ENCODE peak calls at places on chromosomes 1 and 21, in nine cellular contexts. X, I, R, A, N, H, L, J and C are unnamed samples.

GRCh38 chr1:230858918-230859819 is 9.2 kb downstream of the C1orf198 start:
- DNase-seq in X (no peak), I (peak), R (no peak), A (no peak), N (no peak), H (no peak), L (peak), J (peak), C (peak)

GRCh38 chr1:207972350-207972749 is 61.4 kb upstream of the CD34 start:
- DNase-seq in X (no peak), I (no peak), R (no peak), A (no peak), N (no peak), H (no peak), L (no peak), J (no peak), C (no peak)

GRCh38 chr1:228238007-228238406 is 30.2 kb downstream of the OBSCN start:
- DNase-seq in X (no peak), I (no peak), R (no peak), A (no peak), N (no peak), H (no peak), L (no peak), J (no peak), C (no peak)

GRCh38 chr1:35269190-35269988 is 880 bp downstream of the ZMYM4 start:
- DNase-seq in X (no peak), I (peak), R (no peak), A (no peak), N (peak), H (no peak), L (no peak), J (no peak), C (no peak)

GRCh38 chr1:162878000-162878596 is 17.1 kb upstream of the CCDC190 start:
- DNase-seq in X (no peak), I (peak), R (no peak), A (no peak), N (peak), H (peak), L (peak), J (peak), C (no peak)

GRCh38 chr1:171161431-171161830 is 23.7 kb upstream of the FMO2 start:
- DNase-seq in X (no peak), I (no peak), R (no peak), A (no peak), N (no peak), H (no peak), L (no peak), J (no peak), C (no peak)

GRCh38 chr21:36700295-36700960 is 1.5 kb downstream of the SIM2 start:
- DNase-seq in X (no peak), I (peak), R (no peak), A (no peak), N (no peak), H (no peak), L (no peak), J (peak), C (no peak)

GRCh38 chr1:69862906-69863305 is 295.2 kb downstream of the LRRC7 start:
- DNase-seq in X (no peak), I (no peak), R (no peak), A (no peak), N (no peak), H (no peak), L (no peak), J (no peak), C (no peak)

GRCh38 chr1:64440423-64440822 is 29.5 kb upstream of the CACHD1 start:
- DNase-seq in X (no peak), I (no peak), R (no peak), A (no peak), N (no peak), H (no peak), L (no peak), J (no peak), C (no peak)

GRCh38 chr1:46274224-46275029 is 26.9 kb downstream of the RAD54L start:
- DNase-seq in X (no peak), I (no peak), R (no peak), A (no peak), N (no peak), H (no peak), L (no peak), J (no peak), C (no peak)

GRCh38 chr1:55896210-55896609 is 681.0 kb upstream of the USP24 start:
- DNase-seq in X (no peak), I (no peak), R (no peak), A (no peak), N (no peak), H (no peak), L (no peak), J (no peak), C (no peak)